ENCODE peak calls at places on chromosomes 3 and 15, in five cellular contexts. One of them, this sample, is unnamed.

GRCh38 chr15:81011593-81011992 is 10.9 kb downstream of the TLNRD1 start:
- DNase-seq in GM19239: no peak
- DNase-seq in GM12865: no peak
- DNase-seq in amniotic stem cell: no peak
- DNase-seq in stimulated activated CD8-positive, alpha-beta memory T cell treated with anti-CD3 and anti-CD28 coated beads, Interleukin-7, amount 100 ng/mL, for 1 hour: no peak
- DNase-seq in this sample: no peak

GRCh38 chr3:168427830-168428471 is 332.2 kb upstream of the GOLIM4 start:
- DNase-seq in GM19239: no peak
- DNase-seq in GM12865: no peak
- DNase-seq in amniotic stem cell: no peak
- DNase-seq in stimulated activated CD8-positive, alpha-beta memory T cell treated with anti-CD3 and anti-CD28 coated beads, Interleukin-7, amount 100 ng/mL, for 1 hour: no peak
- DNase-seq in this sample: no peak

GRCh38 chr3:189144645-189145044 is 27.1 kb upstream of the TPRG1 start:
- DNase-seq in GM19239: no peak
- DNase-seq in GM12865: peak
- DNase-seq in amniotic stem cell: no peak
- DNase-seq in stimulated activated CD8-positive, alpha-beta memory T cell treated with anti-CD3 and anti-CD28 coated beads, Interleukin-7, amount 100 ng/mL, for 1 hour: no peak
- DNase-seq in this sample: no peak

GRCh38 chr3:124963755-124964154 is 29.2 kb upstream of the MUC13 start:
- DNase-seq in GM19239: no peak
- DNase-seq in GM12865: no peak
- DNase-seq in amniotic stem cell: no peak
- DNase-seq in stimulated activated CD8-positive, alpha-beta memory T cell treated with anti-CD3 and anti-CD28 coated beads, Interleukin-7, amount 100 ng/mL, for 1 hour: no peak
- DNase-seq in this sample: no peak

GRCh38 chr3:119084371-119085069 is 49.9 kb upstream of the IGSF11 start:
- DNase-seq in GM19239: no peak
- DNase-seq in GM12865: no peak
- DNase-seq in amniotic stem cell: no peak
- DNase-seq in stimulated activated CD8-positive, alpha-beta memory T cell treated with anti-CD3 and anti-CD28 coated beads, Interleukin-7, amount 100 ng/mL, for 1 hour: no peak
- DNase-seq in this sample: no peak

GRCh38 chr15:60843482-60843881 is 364.5 kb upstream of the ICE2 start:
- DNase-seq in GM19239: no peak
- DNase-seq in GM12865: no peak
- DNase-seq in amniotic stem cell: no peak
- DNase-seq in stimulated activated CD8-positive, alpha-beta memory T cell treated with anti-CD3 and anti-CD28 coated beads, Interleukin-7, amount 100 ng/mL, for 1 hour: no peak
- DNase-seq in this sample: no peak

GRCh38 chr3:103367481-103367880 is 932.7 kb downstream of the ZPLD1 start:
- DNase-seq in GM19239: no peak
- DNase-seq in GM12865: no peak
- DNase-seq in amniotic stem cell: no peak
- DNase-seq in stimulated activated CD8-positive, alpha-beta memory T cell treated with anti-CD3 and anti-CD28 coated beads, Interleukin-7, amount 100 ng/mL, for 1 hour: no peak
- DNase-seq in this sample: no peak

GRCh38 chr3:110174908-110175307 is 837.6 kb upstream of the DPPA4 start:
- DNase-seq in GM19239: no peak
- DNase-seq in GM12865: no peak
- DNase-seq in amniotic stem cell: no peak
- DNase-seq in stimulated activated CD8-positive, alpha-beta memory T cell treated with anti-CD3 and anti-CD28 coated beads, Interleukin-7, amount 100 ng/mL, for 1 hour: no peak
- DNase-seq in this sample: no peak

GRCh38 chr15:100516592-100517489 is 11.9 kb downstream of the CERS3 start:
- DNase-seq in GM19239: no peak
- DNase-seq in GM12865: no peak
- DNase-seq in amniotic stem cell: no peak
- DNase-seq in stimulated activated CD8-positive, alpha-beta memory T cell treated with anti-CD3 and anti-CD28 coated beads, Interleukin-7, amount 100 ng/mL, for 1 hour: no peak
- DNase-seq in this sample: no peak

GRCh38 chr15:68592054-68592453 is 13.3 kb downstream of the CORO2B start:
- DNase-seq in GM19239: no peak
- DNase-seq in GM12865: no peak
- DNase-seq in amniotic stem cell: no peak
- DNase-seq in stimulated activated CD8-positive, alpha-beta memory T cell treated with anti-CD3 and anti-CD28 coated beads, Interleukin-7, amount 100 ng/mL, for 1 hour: no peak
- DNase-seq in this sample: no peak

GRCh38 chr15:64423970-64424369 is 36.3 kb downstream of the TRIP4 start:
- DNase-seq in GM19239: no peak
- DNase-seq in GM12865: peak
- DNase-seq in amniotic stem cell: no peak
- DNase-seq in stimulated activated CD8-positive, alpha-beta memory T cell treated with anti-CD3 and anti-CD28 coated beads, Interleukin-7, amount 100 ng/mL, for 1 hour: no peak
- DNase-seq in this sample: no peak

GRCh38 chr15:40493089-40493840 is 22.5 kb downstream of the CHST14 start:
- DNase-seq in GM19239: no peak
- DNase-seq in GM12865: peak
- DNase-seq in amniotic stem cell: no peak
- DNase-seq in stimulated activated CD8-positive, alpha-beta memory T cell treated with anti-CD3 and anti-CD28 coated beads, Interleukin-7, amount 100 ng/mL, for 1 hour: no peak
- DNase-seq in this sample: no peak

GRCh38 chr3:193905993-193906396 is 230.0 kb upstream of the HES1 start:
- DNase-seq in GM19239: no peak
- DNase-seq in GM12865: no peak
- DNase-seq in amniotic stem cell: no peak
- DNase-seq in stimulated activated CD8-positive, alpha-beta memory T cell treated with anti-CD3 and anti-CD28 coated beads, Interleukin-7, amount 100 ng/mL, for 1 hour: no peak
- DNase-seq in this sample: no peak

GRCh38 chr15:75339531-75340240 is 3.8 kb downstream of the COMMD4 start:
- DNase-seq in GM19239: no peak
- DNase-seq in GM12865: no peak
- DNase-seq in amniotic stem cell: no peak
- DNase-seq in stimulated activated CD8-positive, alpha-beta memory T cell treated with anti-CD3 and anti-CD28 coated beads, Interleukin-7, amount 100 ng/mL, for 1 hour: no peak
- DNase-seq in this sample: no peak

GRCh38 chr3:145557405-145557804 is 603.6 kb downstream of the PLOD2 start:
- DNase-seq in GM19239: no peak
- DNase-seq in GM12865: no peak
- DNase-seq in amniotic stem cell: no peak
- DNase-seq in stimulated activated CD8-positive, alpha-beta memory T cell treated with anti-CD3 and anti-CD28 coated beads, Interleukin-7, amount 100 ng/mL, for 1 hour: no peak
- DNase-seq in this sample: no peak

GRCh38 chr3:175777495-175777894 is 918.4 kb downstream of the NAALADL2 start:
- DNase-seq in GM19239: no peak
- DNase-seq in GM12865: no peak
- DNase-seq in amniotic stem cell: no peak
- DNase-seq in stimulated activated CD8-positive, alpha-beta memory T cell treated with anti-CD3 and anti-CD28 coated beads, Interleukin-7, amount 100 ng/mL, for 1 hour: no peak
- DNase-seq in this sample: no peak

GRCh38 chr15:70064441-70064840 is 33.3 kb downstream of the TLE3 start:
- DNase-seq in GM19239: no peak
- DNase-seq in GM12865: no peak
- DNase-seq in amniotic stem cell: no peak
- DNase-seq in stimulated activated CD8-positive, alpha-beta memory T cell treated with anti-CD3 and anti-CD28 coated beads, Interleukin-7, amount 100 ng/mL, for 1 hour: no peak
- DNase-seq in this sample: no peak

GRCh38 chr15:43911235-43911661 is 84.4 kb downstream of the WDR76 start:
- DNase-seq in GM19239: no peak
- DNase-seq in GM12865: no peak
- DNase-seq in amniotic stem cell: peak
- DNase-seq in stimulated activated CD8-positive, alpha-beta memory T cell treated with anti-CD3 and anti-CD28 coated beads, Interleukin-7, amount 100 ng/mL, for 1 hour: no peak
- DNase-seq in this sample: no peak

GRCh38 chr3:107956991-107957467 is 133.8 kb downstream of the CD47 start:
- DNase-seq in GM19239: no peak
- DNase-seq in GM12865: no peak
- DNase-seq in amniotic stem cell: no peak
- DNase-seq in stimulated activated CD8-positive, alpha-beta memory T cell treated with anti-CD3 and anti-CD28 coated beads, Interleukin-7, amount 100 ng/mL, for 1 hour: no peak
- DNase-seq in this sample: peak

GRCh38 chr3:177447938-177448337 is 250.7 kb upstream of the TBL1XR1 start:
- DNase-seq in GM19239: no peak
- DNase-seq in GM12865: no peak
- DNase-seq in amniotic stem cell: no peak
- DNase-seq in stimulated activated CD8-positive, alpha-beta memory T cell treated with anti-CD3 and anti-CD28 coated beads, Interleukin-7, amount 100 ng/mL, for 1 hour: no peak
- DNase-seq in this sample: no peak

GRCh38 chr3:87225659-87226058 is 1.4 kb upstream of the CHMP2B start:
- DNase-seq in GM19239: no peak
- DNase-seq in GM12865: no peak
- DNase-seq in amniotic stem cell: no peak
- DNase-seq in stimulated activated CD8-positive, alpha-beta memory T cell treated with anti-CD3 and anti-CD28 coated beads, Interleukin-7, amount 100 ng/mL, for 1 hour: no peak
- DNase-seq in this sample: no peak

GRCh38 chr3:172138792-172139507 is 99.6 kb downstream of the FNDC3B start:
- DNase-seq in GM19239: no peak
- DNase-seq in GM12865: peak
- DNase-seq in amniotic stem cell: no peak
- DNase-seq in stimulated activated CD8-positive, alpha-beta memory T cell treated with anti-CD3 and anti-CD28 coated beads, Interleukin-7, amount 100 ng/mL, for 1 hour: no peak
- DNase-seq in this sample: no peak

GRCh38 chr3:9142346-9142745 is 107.1 kb downstream of the SRGAP3 start:
- DNase-seq in GM19239: no peak
- DNase-seq in GM12865: no peak
- DNase-seq in amniotic stem cell: no peak
- DNase-seq in stimulated activated CD8-positive, alpha-beta memory T cell treated with anti-CD3 and anti-CD28 coated beads, Interleukin-7, amount 100 ng/mL, for 1 hour: no peak
- DNase-seq in this sample: no peak

GRCh38 chr3:94423566-94423965 is 360.7 kb downstream of the NSUN3 start:
- DNase-seq in GM19239: no peak
- DNase-seq in GM12865: no peak
- DNase-seq in amniotic stem cell: peak
- DNase-seq in stimulated activated CD8-positive, alpha-beta memory T cell treated with anti-CD3 and anti-CD28 coated beads, Interleukin-7, amount 100 ng/mL, for 1 hour: no peak
- DNase-seq in this sample: no peak

GRCh38 chr15:26128611-26129140 is 265.5 kb upstream of the ATP10A start:
- DNase-seq in GM19239: no peak
- DNase-seq in GM12865: no peak
- DNase-seq in amniotic stem cell: no peak
- DNase-seq in stimulated activated CD8-positive, alpha-beta memory T cell treated with anti-CD3 and anti-CD28 coated beads, Interleukin-7, amount 100 ng/mL, for 1 hour: no peak
- DNase-seq in this sample: no peak

GRCh38 chr15:33057845-33058244 is 136.7 kb downstream of the FMN1 start:
- DNase-seq in GM19239: no peak
- DNase-seq in GM12865: no peak
- DNase-seq in amniotic stem cell: no peak
- DNase-seq in stimulated activated CD8-positive, alpha-beta memory T cell treated with anti-CD3 and anti-CD28 coated beads, Interleukin-7, amount 100 ng/mL, for 1 hour: no peak
- DNase-seq in this sample: no peak

GRCh38 chr3:31848921-31849320 is 132.1 kb downstream of the OSBPL10 start:
- DNase-seq in GM19239: no peak
- DNase-seq in GM12865: no peak
- DNase-seq in amniotic stem cell: no peak
- DNase-seq in stimulated activated CD8-positive, alpha-beta memory T cell treated with anti-CD3 and anti-CD28 coated beads, Interleukin-7, amount 100 ng/mL, for 1 hour: no peak
- DNase-seq in this sample: no peak

GRCh38 chr3:180402463-180403073 is 199.4 kb upstream of the TTC14 start:
- DNase-seq in GM19239: no peak
- DNase-seq in GM12865: no peak
- DNase-seq in amniotic stem cell: no peak
- DNase-seq in stimulated activated CD8-positive, alpha-beta memory T cell treated with anti-CD3 and anti-CD28 coated beads, Interleukin-7, amount 100 ng/mL, for 1 hour: no peak
- DNase-seq in this sample: no peak

GRCh38 chr3:130973401-130973800 is 53.2 kb downstream of the ASTE1 start:
- DNase-seq in GM19239: no peak
- DNase-seq in GM12865: no peak
- DNase-seq in amniotic stem cell: no peak
- DNase-seq in stimulated activated CD8-positive, alpha-beta memory T cell treated with anti-CD3 and anti-CD28 coated beads, Interleukin-7, amount 100 ng/mL, for 1 hour: no peak
- DNase-seq in this sample: no peak

GRCh38 chr15:101522621-101523559 is 33.4 kb upstream of the PCSK6 start:
- DNase-seq in GM19239: no peak
- DNase-seq in GM12865: no peak
- DNase-seq in amniotic stem cell: no peak
- DNase-seq in stimulated activated CD8-positive, alpha-beta memory T cell treated with anti-CD3 and anti-CD28 coated beads, Interleukin-7, amount 100 ng/mL, for 1 hour: no peak
- DNase-seq in this sample: no peak

GRCh38 chr3:171293142-171293782 is 166.9 kb downstream of the TNIK start:
- DNase-seq in GM19239: no peak
- DNase-seq in GM12865: peak
- DNase-seq in amniotic stem cell: no peak
- DNase-seq in stimulated activated CD8-positive, alpha-beta memory T cell treated with anti-CD3 and anti-CD28 coated beads, Interleukin-7, amount 100 ng/mL, for 1 hour: no peak
- DNase-seq in this sample: no peak

GRCh38 chr3:50574280-50574831 is 5.0 kb downstream of the HEMK1 start:
- DNase-seq in GM19239: no peak
- DNase-seq in GM12865: peak
- DNase-seq in amniotic stem cell: no peak
- DNase-seq in stimulated activated CD8-positive, alpha-beta memory T cell treated with anti-CD3 and anti-CD28 coated beads, Interleukin-7, amount 100 ng/mL, for 1 hour: no peak
- DNase-seq in this sample: no peak

GRCh38 chr15:39304201-39304841 is 276.6 kb upstream of the THBS1 start:
- DNase-seq in GM19239: no peak
- DNase-seq in GM12865: no peak
- DNase-seq in amniotic stem cell: peak
- DNase-seq in stimulated activated CD8-positive, alpha-beta memory T cell treated with anti-CD3 and anti-CD28 coated beads, Interleukin-7, amount 100 ng/mL, for 1 hour: no peak
- DNase-seq in this sample: no peak

GRCh38 chr3:117035785-117036184 is 326.2 kb downstream of the TUSC7 start:
- DNase-seq in GM19239: no peak
- DNase-seq in GM12865: no peak
- DNase-seq in amniotic stem cell: no peak
- DNase-seq in stimulated activated CD8-positive, alpha-beta memory T cell treated with anti-CD3 and anti-CD28 coated beads, Interleukin-7, amount 100 ng/mL, for 1 hour: no peak
- DNase-seq in this sample: no peak

GRCh38 chr3:52509753-52510328 is 14.7 kb downstream of the STAB1 start:
- DNase-seq in GM19239: no peak
- DNase-seq in GM12865: no peak
- DNase-seq in amniotic stem cell: no peak
- DNase-seq in stimulated activated CD8-positive, alpha-beta memory T cell treated with anti-CD3 and anti-CD28 coated beads, Interleukin-7, amount 100 ng/mL, for 1 hour: no peak
- DNase-seq in this sample: no peak